ENCODE peak calls at places on chromosome 21, in eight cellular contexts. G is A549, B is GM12878, C is K562, K is endothelial cell of umbilical vein, F is HCT116, M is HepG2, E is H1. J is an unnamed sample.

GRCh38 chr21:27498025-27498424 is 531.1 kb upstream of the ADAMTS5 start:
- DNase-seq in G (no peak), B (no peak), C (no peak), K (no peak), F (no peak), M (no peak), E (no peak), J (no peak)

GRCh38 chr21:37669249-37669648 is 247.0 kb downstream of the KCNJ6 start:
- DNase-seq in G (no peak), B (no peak), C (no peak), K (no peak), F (no peak), M (no peak), E (no peak), J (no peak)

GRCh38 chr21:23977971-23978370 is 1629.3 kb downstream of the MRPL39 start:
- DNase-seq in G (no peak), B (no peak), C (no peak), K (no peak), F (no peak), M (no peak), E (no peak), J (peak; percentile 84)

GRCh38 chr21:16579538-16579937 is 849.8 kb downstream of the USP25 start:
- DNase-seq in G (no peak), B (no peak), C (no peak), K (peak; percentile 27), F (no peak), M (no peak), E (no peak), J (no peak)

GRCh38 chr21:45078371-45078770 is 4.0 kb downstream of the ADARB1 start:
- DNase-seq in G (no peak), B (no peak), C (no peak), K (no peak), F (no peak), M (no peak), E (no peak), J (no peak)

GRCh38 chr21:30710499-30710898 is 8.1 kb downstream of the KRTAP21-3 start:
- DNase-seq in G (no peak), B (no peak), C (no peak), K (no peak), F (no peak), M (no peak), E (no peak), J (no peak)

GRCh38 chr21:44749759-44750674 is 38.6 kb upstream of the TSPEAR start:
- DNase-seq in G (no peak), B (no peak), C (no peak), K (no peak), F (no peak), M (no peak), E (no peak), J (no peak)

GRCh38 chr21:36321325-36322082 is 1.5 kb downstream of the MORC3 start:
- DNase-seq in G (no peak), B (no peak), C (no peak), K (peak; percentile 78), F (no peak), M (no peak), E (no peak), J (peak; percentile 71)

GRCh38 chr21:16377857-16378256 is 648.1 kb downstream of the USP25 start:
- DNase-seq in G (no peak), B (no peak), C (no peak), K (peak; percentile 12), F (no peak), M (no peak), E (no peak), J (no peak)

GRCh38 chr21:15057290-15057689 is 7.5 kb downstream of the NRIP1 start:
- DNase-seq in G (no peak), B (no peak), C (no peak), K (no peak), F (no peak), M (no peak), E (no peak), J (no peak)

GRCh38 chr21:34669149-34669879 is 520 bp downstream of the CLIC6 start:
- DNase-seq in G (no peak), B (no peak), C (no peak), K (no peak), F (no peak), M (no peak), E (peak; percentile 81), J (no peak)

GRCh38 chr21:26297856-26298255 is 127.3 kb upstream of the APP start:
- DNase-seq in G (no peak), B (no peak), C (no peak), K (no peak), F (no peak), M (no peak), E (no peak), J (no peak)

GRCh38 chr21:34935452-34935851 is 113.7 kb downstream of the RUNX1 start:
- DNase-seq in G (no peak), B (no peak), C (no peak), K (no peak), F (no peak), M (no peak), E (no peak), J (no peak)

GRCh38 chr21:25903599-25903998 is 168.8 kb downstream of the GABPA start:
- DNase-seq in G (no peak), B (peak; percentile 33), C (no peak), K (no peak), F (no peak), M (no peak), E (no peak), J (peak; percentile 6)

GRCh38 chr21:32994305-32994704 is 31.4 kb upstream of the OLIG2 start:
- DNase-seq in G (no peak), B (no peak), C (peak; percentile 25), K (peak; percentile 27), F (no peak), M (no peak), E (no peak), J (peak; percentile 54)
- TF ChIP-seq CTCF in G (peak; percentile 44), B (peak; percentile 35), C (peak; percentile 66), K (peak; percentile 44), F (peak; percentile 69), M (peak; percentile 44), E (no peak), J (peak; percentile 38)

GRCh38 chr21:33264561-33264960 is 1.6 kb upstream of the IL10RB start:
- DNase-seq in G (no peak), B (no peak), C (no peak), K (no peak), F (no peak), M (no peak), E (no peak), J (no peak)

GRCh38 chr21:33265664-33266049 is 510 bp upstream of the IL10RB start:
- DNase-seq in G (no peak), B (peak; percentile 68), C (no peak), K (no peak), F (no peak), M (no peak), E (no peak), J (peak; percentile 98)

GRCh38 chr21:33266784-33267135 is 593 bp downstream of the IL10RB start:
- DNase-seq in G (no peak), B (no peak), C (peak; percentile 50), K (no peak), F (no peak), M (no peak), E (no peak), J (no peak)

GRCh38 chr21:33267250-33267649 is 1.1 kb downstream of the IL10RB start:
- DNase-seq in G (no peak), B (no peak), C (no peak), K (no peak), F (no peak), M (no peak), E (no peak), J (no peak)

DNA sequence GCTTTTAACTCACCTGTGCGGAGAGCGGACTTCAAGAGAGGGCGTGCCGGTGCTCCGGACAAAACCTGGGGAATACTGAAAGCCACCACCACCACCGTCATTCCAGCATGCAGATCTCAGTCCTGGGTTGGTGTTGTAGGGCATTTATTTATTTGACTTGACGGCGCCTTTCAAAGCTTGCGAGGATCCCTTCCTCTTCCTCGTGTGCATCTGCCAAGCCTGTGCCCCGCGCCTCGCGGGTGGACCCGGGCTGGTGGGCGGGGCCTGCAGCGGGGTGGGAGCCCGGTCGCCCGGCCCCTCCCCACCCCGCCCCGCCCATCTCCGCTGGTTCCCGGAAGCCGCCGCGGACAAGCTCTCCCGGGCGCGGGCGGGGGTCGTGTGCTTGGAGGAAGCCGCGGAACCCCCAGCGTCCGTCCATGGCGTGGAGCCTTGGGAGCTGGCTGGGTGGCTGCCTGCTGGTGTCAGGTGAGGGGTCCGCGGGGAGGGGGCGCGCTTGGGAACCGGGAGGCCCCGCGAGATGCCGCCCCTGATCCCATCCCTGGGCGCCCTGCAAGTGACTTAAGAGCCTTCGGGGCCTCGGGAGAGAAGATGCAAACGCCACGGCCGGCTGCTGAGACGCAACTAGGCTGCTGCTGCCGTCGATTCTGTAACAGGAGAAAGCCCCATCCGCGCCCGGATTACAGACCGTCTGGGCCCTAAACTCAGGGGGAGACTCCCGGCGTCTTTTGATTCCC is at the start of gene IL10RB:
- DNase-seq in G (peak; percentile 41), B (peak; percentile 27), C (peak; percentile 100), K (peak; percentile 72), F (no peak), M (peak; percentile 29), E (peak; percentile 86), J (peak; percentile 83)
- TF ChIP-seq POLR2A in G (peak; percentile 38), B (peak; percentile 88), C (peak; percentile 75), K (no peak), F (no peak), M (peak; percentile 68), E (no peak), J (peak; percentile 52)

GRCh38 chr21:20998886-20999285 is 677 bp downstream of the NCAM2 start:
- DNase-seq in G (no peak), B (no peak), C (no peak), K (no peak), F (no peak), M (no peak), E (no peak), J (no peak)

GRCh38 chr21:20997308-20997632 is 939 bp upstream of the NCAM2 start:
- DNase-seq in G (no peak), B (no peak), C (no peak), K (no peak), F (no peak), M (no peak), E (peak; percentile 53), J (no peak)

GRCh38 chr21:20998456-20998789 is 214 bp downstream of the NCAM2 start:
- DNase-seq in G (no peak), B (no peak), C (no peak), K (peak; percentile 28), F (no peak), M (no peak), E (no peak), J (no peak)

GRCh38 chr21:20996421-20997307 is 1.5 kb upstream of the NCAM2 start:
- DNase-seq in G (no peak), B (no peak), C (no peak), K (no peak), F (no peak), M (no peak), E (no peak), J (no peak)

GRCh38 chr21:20997633-20998455 is at the start of gene NCAM2:
- DNase-seq in G (peak; percentile 38), B (no peak), C (peak; percentile 70), K (peak; percentile 4), F (no peak), M (peak; percentile 9), E (peak; percentile 88), J (no peak)
- TF ChIP-seq MAX in G (no peak), B (no peak), C (no peak), K (no peak), F (no peak), M (no peak), E (peak; percentile 62), J (no peak)

DNA sequence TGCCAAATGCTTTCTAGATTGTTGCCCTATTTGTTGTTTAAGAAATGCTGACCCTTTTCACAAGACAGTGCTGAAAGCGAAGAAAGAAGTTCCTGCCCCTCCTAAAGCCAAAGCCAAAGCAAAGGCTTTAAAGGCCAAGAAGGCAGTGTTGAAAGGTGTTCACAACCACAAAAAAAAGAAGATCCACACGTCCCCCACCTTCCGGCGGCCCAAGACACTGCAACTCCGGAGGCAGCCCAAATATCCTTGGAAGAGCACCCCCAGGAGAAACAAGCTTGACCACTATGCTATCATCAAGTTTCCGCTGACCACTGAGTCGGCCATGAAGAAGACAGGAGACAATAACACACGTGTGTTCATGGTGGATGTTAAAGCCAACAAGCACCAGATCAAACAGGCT is 55.7 kb downstream of the PSMG1 start:
- DNase-seq in G (no peak), B (no peak), C (no peak), K (no peak), F (no peak), M (no peak), E (peak; percentile 62), J (no peak)
- TF ChIP-seq CTCF in G (no peak), B (no peak), C (peak; percentile 44), K (no peak), F (no peak), M (no peak), E (peak; percentile 22), J (no peak)